ENCODE peak calls at places on chromosomes 7 and 10, in five cellular contexts. T is MG63, C is neural crest cell, D is H7, N is T-helper 1 cell. I is an unnamed sample.

GRCh38 chr10:649798-650690 is 39.4 kb downstream of the DIP2C start:
- DNase-seq in T (no peak), C (no peak), D (peak), N (no peak), I (peak)

GRCh38 chr10:17134737-17135260 is 5.2 kb upstream of the CUBN start:
- DNase-seq in T (no peak), C (no peak), D (no peak), N (no peak), I (no peak)

GRCh38 chr7:100706672-100707311 is 871 bp downstream of the POP7 start:
- DNase-seq in T (no peak), C (no peak), D (peak), N (no peak), I (no peak)

GRCh38 chr10:14173706-14174594 is 156.8 kb downstream of the FRMD4A start:
- DNase-seq in T (peak), C (peak), D (peak), N (no peak), I (peak)

GRCh38 chr10:91162495-91163268 is 57.8 kb upstream of the PCGF5 start:
- DNase-seq in T (peak), C (peak), D (peak), N (peak), I (peak)

GRCh38 chr7:151632750-151633515 is 113.2 kb upstream of the RHEB start:
- DNase-seq in T (no peak), C (peak), D (peak), N (peak), I (peak)

GRCh38 chr7:18402488-18403183 is 92.9 kb upstream of the HDAC9 start:
- DNase-seq in T (peak), C (no peak), D (no peak), N (no peak), I (no peak)

GRCh38 chr10:59908808-59909143 is 2.4 kb upstream of the CCDC6 start:
- DNase-seq in T (no peak), C (no peak), D (no peak), N (no peak), I (no peak)

GRCh38 chr10:9342865-9343450 is 1288.5 kb downstream of the GATA3 start:
- DNase-seq in T (no peak), C (no peak), D (peak), N (no peak), I (no peak)

GRCh38 chr7:17599733-17600685 is 301.6 kb downstream of the AHR start:
- DNase-seq in T (peak), C (no peak), D (no peak), N (no peak), I (no peak)

GRCh38 chr10:119543814-119544642 is 1.5 kb upstream of the RGS10 start:
- DNase-seq in T (no peak), C (no peak), D (peak), N (no peak), I (no peak)

GRCh38 chr7:101315336-101315735 is 6.3 kb downstream of the IFT22 start:
- DNase-seq in T (peak), C (peak), D (peak), N (peak), I (peak)

GRCh38 chr10:34397324-34397723 is 417.8 kb downstream of the PARD3 start:
- DNase-seq in T (no peak), C (no peak), D (no peak), N (no peak), I (no peak)

GRCh38 chr10:102621418-102622325 is 22.6 kb upstream of the TRIM8 start:
- DNase-seq in T (peak), C (no peak), D (no peak), N (no peak), I (no peak)

GRCh38 chr7:75889223-75889825 is 10.5 kb downstream of the RHBDD2 start:
- DNase-seq in T (no peak), C (no peak), D (peak), N (no peak), I (no peak)

GRCh38 chr10:96826438-96826837 is 5.7 kb upstream of the LCOR start:
- DNase-seq in T (no peak), C (no peak), D (no peak), N (no peak), I (no peak)

GRCh38 chr7:134476044-134476443 is 17.1 kb upstream of the AKR1B1 start:
- DNase-seq in T (no peak), C (no peak), D (no peak), N (no peak), I (no peak)

GRCh38 chr10:27223964-27224363 is 16.6 kb downstream of the ACBD5 start:
- DNase-seq in T (peak), C (peak), D (no peak), N (peak), I (no peak)

GRCh38 chr7:157018328-157018996 is 8.0 kb upstream of the MNX1 start:
- DNase-seq in T (no peak), C (no peak), D (peak), N (no peak), I (peak)

GRCh38 chr7:148561099-148561498 is 29.5 kb upstream of the C7orf33 start:
- DNase-seq in T (no peak), C (no peak), D (no peak), N (no peak), I (no peak)

GRCh38 chr7:92255308-92255707 is 9.5 kb downstream of the ANKIB1 start:
- DNase-seq in T (no peak), C (no peak), D (no peak), N (no peak), I (no peak)

GRCh38 chr10:58115218-58116050 is 152.3 kb downstream of the IPMK start:
- DNase-seq in T (no peak), C (no peak), D (no peak), N (no peak), I (no peak)

GRCh38 chr7:119270045-119270464 is 1002.9 kb upstream of the KCND2 start:
- DNase-seq in T (peak), C (peak), D (peak), N (no peak), I (peak)

GRCh38 chr10:11782793-11783557 is 40.2 kb upstream of the PROSER2 start:
- DNase-seq in T (no peak), C (peak), D (peak), N (peak), I (no peak)

GRCh38 chr10:69179089-69179742 is 818 bp upstream of the SUPV3L1 start:
- DNase-seq in T (no peak), C (no peak), D (peak), N (peak), I (peak)

GRCh38 chr7:86643478-86644281 is at the start of gene GRM3:
- DNase-seq in T (peak), C (peak), D (peak), N (no peak), I (peak)

GRCh38 chr10:70549962-70550845 is 52.3 kb downstream of the PRF1 start:
- DNase-seq in T (peak), C (peak), D (peak), N (peak), I (peak)

GRCh38 chr10:48309711-48310226 is 3.3 kb downstream of the MAPK8 start:
- DNase-seq in T (no peak), C (no peak), D (peak), N (no peak), I (no peak)

GRCh38 chr7:107430057-107430456 is 39.8 kb upstream of the GPR22 start:
- DNase-seq in T (no peak), C (no peak), D (no peak), N (no peak), I (no peak)